ENCODE peak calls at places on chromosomes 16 and 17, in ten cellular contexts. P, Z, Y, D, S, J, B, R, F and L are unnamed samples.

GRCh38 chr17:8674344-8675305 is 44.1 kb upstream of the MYH10 start:
- DNase-seq in P (peak), Z (no peak), Y (peak), D (no peak), S (peak), J (no peak), B (no peak), R (peak), F (no peak), L (peak)

GRCh38 chr17:7711356-7711755 is 6.2 kb upstream of the DNAH2 start:
- DNase-seq in P (no peak), Z (no peak), Y (no peak), D (no peak), S (no peak), J (no peak), B (no peak), R (no peak), F (peak), L (no peak)

GRCh38 chr17:50292465-50292864 is 18.2 kb downstream of the TMEM92 start:
- DNase-seq in P (no peak), Z (no peak), Y (peak), D (no peak), S (no peak), J (no peak), B (no peak), R (no peak), F (no peak), L (no peak)

GRCh38 chr17:80783461-80783860 is 208.2 kb upstream of the CHMP6 start:
- DNase-seq in P (no peak), Z (no peak), Y (no peak), D (no peak), S (no peak), J (no peak), B (no peak), R (no peak), F (no peak), L (no peak)

GRCh38 chr17:16419929-16420271 is 4.5 kb downstream of the TRPV2 start:
- DNase-seq in P (no peak), Z (no peak), Y (peak), D (no peak), S (peak), J (no peak), B (no peak), R (no peak), F (no peak), L (peak)

GRCh38 chr17:43679401-43679800 is 17.7 kb upstream of the MEOX1 start:
- DNase-seq in P (no peak), Z (no peak), Y (no peak), D (no peak), S (no peak), J (no peak), B (no peak), R (no peak), F (no peak), L (no peak)

GRCh38 chr16:58515871-58516767 is 802 bp downstream of the SETD6 start:
- DNase-seq in P (no peak), Z (no peak), Y (no peak), D (no peak), S (peak), J (peak), B (peak), R (peak), F (no peak), L (peak)

GRCh38 chr17:64005734-64006167 is 7.6 kb downstream of the PRR29 start:
- DNase-seq in P (no peak), Z (no peak), Y (no peak), D (no peak), S (no peak), J (no peak), B (no peak), R (peak), F (peak), L (no peak)

GRCh38 chr16:10566613-10567012 is 13.8 kb downstream of the EMP2 start:
- DNase-seq in P (no peak), Z (no peak), Y (no peak), D (no peak), S (no peak), J (no peak), B (no peak), R (no peak), F (no peak), L (no peak)

GRCh38 chr17:80618304-80618703 is 73.7 kb downstream of the RPTOR start:
- DNase-seq in P (no peak), Z (no peak), Y (no peak), D (no peak), S (no peak), J (no peak), B (no peak), R (no peak), F (no peak), L (no peak)

GRCh38 chr16:53840472-53840871 is 136.5 kb downstream of the FTO start:
- DNase-seq in P (no peak), Z (no peak), Y (no peak), D (no peak), S (no peak), J (no peak), B (peak), R (no peak), F (no peak), L (no peak)

GRCh38 chr17:74921045-74921681 is 1.9 kb downstream of the USH1G start:
- DNase-seq in P (no peak), Z (no peak), Y (no peak), D (no peak), S (no peak), J (no peak), B (no peak), R (no peak), F (no peak), L (no peak)

GRCh38 chr17:74918906-74919305 is 4.1 kb downstream of the USH1G start:
- DNase-seq in P (no peak), Z (no peak), Y (no peak), D (no peak), S (no peak), J (no peak), B (no peak), R (no peak), F (no peak), L (no peak)

GRCh38 chr17:74920306-74920620 is 2.8 kb downstream of the USH1G start:
- DNase-seq in P (no peak), Z (no peak), Y (no peak), D (no peak), S (no peak), J (no peak), B (no peak), R (no peak), F (no peak), L (no peak)

GRCh38 chr17:74920679-74921044 is 2.4 kb downstream of the USH1G start:
- DNase-seq in P (no peak), Z (no peak), Y (no peak), D (no peak), S (no peak), J (no peak), B (no peak), R (no peak), F (no peak), L (no peak)

GRCh38 chr17:74919440-74920305 is 3.4 kb downstream of the USH1G start:
- DNase-seq in P (no peak), Z (no peak), Y (no peak), D (no peak), S (peak), J (no peak), B (peak), R (no peak), F (peak), L (peak)
- TF ChIP-seq CTCF in P (peak), Z (peak), Y (peak), D (no peak), S (peak), J (no peak), B (peak), R (no peak), F (peak), L (peak)

GRCh38 chr16:4515611-4516233 is 22.9 kb downstream of the CDIP1 start:
- DNase-seq in P (no peak), Z (no peak), Y (no peak), D (no peak), S (peak), J (no peak), B (peak), R (no peak), F (no peak), L (no peak)

GRCh38 chr16:4519274-4520058 is 19.1 kb downstream of the CDIP1 start:
- DNase-seq in P (no peak), Z (no peak), Y (no peak), D (no peak), S (no peak), J (no peak), B (no peak), R (no peak), F (no peak), L (no peak)

GRCh38 chr16:4520913-4521312 is 17.7 kb downstream of the CDIP1 start:
- DNase-seq in P (no peak), Z (no peak), Y (peak), D (no peak), S (no peak), J (no peak), B (no peak), R (no peak), F (no peak), L (peak)

GRCh38 chr16:4518281-4518680 is 20.3 kb downstream of the CDIP1 start:
- DNase-seq in P (no peak), Z (no peak), Y (no peak), D (no peak), S (no peak), J (no peak), B (no peak), R (no peak), F (no peak), L (no peak)

DNA sequence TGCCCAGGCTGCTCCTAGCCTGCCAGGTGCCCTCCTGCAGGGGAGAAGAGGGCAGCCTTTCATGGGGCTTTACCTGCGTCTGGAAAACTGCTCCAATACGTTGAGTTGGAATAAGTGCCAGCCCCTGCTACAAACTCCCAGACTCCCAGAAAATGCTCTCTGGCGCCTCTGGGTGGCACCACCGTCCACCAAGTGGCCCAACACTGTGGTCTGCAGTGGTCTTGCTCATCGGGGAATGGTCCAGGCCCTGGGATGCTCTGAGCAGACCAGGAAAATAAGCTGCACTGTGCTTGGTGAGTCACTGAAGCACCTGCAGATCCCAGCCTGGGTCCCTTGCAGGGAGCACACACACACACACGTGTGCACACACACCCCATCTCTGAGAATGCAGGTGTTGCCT is 20.8 kb downstream of the CDIP1 start:
- DNase-seq in P (no peak), Z (no peak), Y (peak), D (no peak), S (peak), J (no peak), B (no peak), R (no peak), F (peak), L (peak)
- TF ChIP-seq CTCF in P (peak), Z (peak), Y (peak), D (peak), S (peak), J (peak), B (peak), R (peak), F (peak), L (peak)

GRCh38 chr16:11972128-11972527 is 4.4 kb upstream of the SNX29 start:
- DNase-seq in P (no peak), Z (no peak), Y (peak), D (no peak), S (no peak), J (no peak), B (no peak), R (no peak), F (peak), L (peak)
- TF ChIP-seq CTCF in P (no peak), Z (no peak), Y (peak), D (peak), S (no peak), J (no peak), B (no peak), R (no peak), F (peak), L (peak)

DNA sequence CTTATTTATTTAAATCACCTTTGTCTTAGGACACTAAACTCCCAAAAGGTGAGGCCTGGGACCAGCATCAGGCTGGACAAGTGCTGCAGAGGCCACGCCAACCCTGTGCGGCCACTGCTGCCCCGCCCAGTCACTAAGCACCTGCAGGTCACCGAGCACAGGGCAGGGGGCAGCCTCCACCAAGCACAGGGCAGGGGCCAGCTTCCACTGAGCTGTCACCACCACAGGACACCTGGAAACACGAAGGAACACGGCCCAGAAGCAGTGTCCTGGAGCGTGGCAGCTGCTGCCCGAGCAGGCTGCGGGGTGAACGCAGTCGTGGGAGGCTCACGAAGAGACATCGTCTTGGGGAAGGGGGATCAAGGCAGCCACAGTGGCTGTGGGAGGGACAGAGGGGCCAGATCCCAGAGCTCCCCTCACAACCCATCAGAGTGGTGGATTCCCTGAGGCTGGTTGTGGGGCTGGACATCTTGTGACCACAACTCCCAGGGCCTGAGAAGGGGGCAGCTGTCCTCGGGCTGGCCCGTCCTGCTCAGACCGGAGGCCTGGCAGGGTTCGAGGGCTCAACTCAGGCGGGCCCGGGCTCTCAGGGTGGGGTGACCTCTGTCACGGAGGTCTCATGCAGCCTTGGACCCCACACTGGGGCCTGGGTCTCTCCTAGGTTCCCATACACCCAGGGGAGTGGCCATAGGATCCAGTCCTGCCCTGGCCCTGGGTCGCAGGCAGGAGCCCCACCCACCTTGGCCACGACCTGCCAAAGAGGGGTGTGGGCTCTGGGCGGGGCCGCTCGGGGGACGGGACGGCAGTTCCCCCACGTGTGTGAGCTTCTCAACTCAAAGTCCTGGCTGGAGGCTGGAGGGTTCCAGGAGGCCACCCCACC is 18.7 kb downstream of the RAB40B start:
- DNase-seq in P (no peak), Z (no peak), Y (no peak), D (no peak), S (no peak), J (no peak), B (no peak), R (no peak), F (no peak), L (no peak)
- TF ChIP-seq CTCF in P (no peak), Z (no peak), Y (no peak), D (no peak), S (no peak), J (no peak), B (no peak), R (no peak), F (no peak), L (no peak)

DNA sequence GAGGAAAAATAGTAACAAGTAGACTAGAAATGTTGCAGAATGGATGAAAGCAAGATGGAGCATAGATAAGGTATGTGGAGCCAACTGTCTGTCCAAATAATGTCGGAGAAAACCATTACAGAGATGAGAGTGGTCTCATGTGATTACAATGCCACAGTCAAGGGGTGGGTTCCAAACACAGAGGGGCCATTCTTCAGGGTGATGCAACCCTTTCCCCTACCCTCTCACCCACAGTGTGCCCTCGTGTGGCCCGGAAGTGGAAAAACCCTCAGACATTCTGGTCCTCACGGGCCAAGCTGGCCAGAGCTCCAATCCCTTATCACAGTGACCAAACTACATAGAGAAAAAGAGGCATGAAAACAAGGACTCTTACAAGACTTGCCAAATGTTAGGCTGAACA is 17.7 kb upstream of the HS3ST3A1 start:
- DNase-seq in P (no peak), Z (no peak), Y (no peak), D (no peak), S (no peak), J (no peak), B (no peak), R (no peak), F (no peak), L (no peak)
- TF ChIP-seq CTCF in P (no peak), Z (no peak), Y (peak), D (no peak), S (no peak), J (no peak), B (no peak), R (no peak), F (no peak), L (no peak)